ENCODE peak calls at places on chromosomes 1 and 21, in seven cellular contexts. F is WTC11; N is activated T-cell treated with anti-CD3 and anti-CD28 coated beads, Interleukin-2, amount 50 U/mL, for 24 hours; L is AML-193; G is T-helper 1 cell; O is effector memory CD4-positive, alpha-beta T cell; B is smooth muscle cell of the brain vasculature. K is an unnamed sample.

GRCh38 chr1:230502306-230502705 is 76.2 kb upstream of the PGBD5 start:
- DNase-seq in L (no peak), N (no peak), B (no peak), O (no peak), F (no peak), G (no peak), K (no peak)

GRCh38 chr1:212760126-212760823 is 31.3 kb downstream of the NSL1 start:
- DNase-seq in F (peak; percentile 84), O (no peak), G (peak; percentile 21), L (no peak), B (no peak), N (peak; percentile 66), K (peak; percentile 60)

GRCh38 chr21:41560701-41561158 is 52.8 kb upstream of the TMPRSS2 start:
- DNase-seq in L (no peak), B (no peak), N (no peak), G (no peak), F (no peak), O (no peak), K (no peak)

GRCh38 chr1:27000817-27001460 is 7.4 kb downstream of the TRNP1 start:
- DNase-seq in L (no peak), O (no peak), N (no peak), G (no peak), B (no peak), F (no peak), K (no peak)

GRCh38 chr1:3026581-3027511 is 5.6 kb downstream of the ACTRT2 start:
- DNase-seq in B (no peak), N (peak; percentile 15), L (no peak), O (no peak), G (no peak), F (no peak), K (no peak)

GRCh38 chr1:53949023-53949611 is 3.0 kb downstream of the LRRC42 start:
- DNase-seq in L (peak; percentile 52), F (peak; percentile 44), O (no peak), G (no peak), N (no peak), B (no peak), K (peak; percentile 50)

GRCh38 chr1:68093737-68094136 is 43.3 kb upstream of the DIRAS3 start:
- DNase-seq in O (no peak), F (no peak), N (no peak), G (no peak), B (no peak), L (no peak), K (no peak)

GRCh38 chr1:93756656-93757055 is 75.0 kb upstream of the BCAR3 start:
- DNase-seq in N (no peak), L (no peak), F (no peak), B (no peak), O (no peak), G (no peak), K (no peak)

GRCh38 chr1:74681001-74681400 is 7.4 kb upstream of the ERICH3 start:
- DNase-seq in B (no peak), G (no peak), F (no peak), N (no peak), L (no peak), O (no peak), K (no peak)

GRCh38 chr1:168833801-168834224 is 104.8 kb upstream of the DPT start:
- DNase-seq in B (no peak), O (no peak), F (no peak), G (no peak), L (no peak), N (no peak), K (no peak)

GRCh38 chr1:170776777-170777176 is 112.8 kb downstream of the PRRX1 start:
- DNase-seq in G (no peak), O (no peak), N (no peak), L (no peak), F (no peak), B (no peak), K (no peak)

GRCh38 chr1:3483801-3484444 is 29.5 kb downstream of the ARHGEF16 start:
- DNase-seq in B (no peak), L (no peak), O (no peak), F (peak; percentile 88), N (peak; percentile 64), G (peak; percentile 30), K (peak; percentile 72)

GRCh38 chr1:68291763-68292384 is 59.6 kb upstream of the WLS start:
- DNase-seq in N (no peak), B (no peak), F (no peak), O (no peak), L (peak; percentile 23), G (no peak), K (no peak)

GRCh38 chr1:54463259-54464030 is 57.3 kb upstream of the SSBP3 start:
- DNase-seq in N (no peak), B (no peak), F (no peak), L (no peak), O (no peak), G (no peak), K (no peak)

GRCh38 chr1:173295391-173295790 is 88.3 kb upstream of the TNFSF4 start:
- DNase-seq in G (no peak), N (no peak), O (no peak), F (no peak), L (no peak), B (no peak), K (no peak)

GRCh38 chr1:78387872-78388271 is 102.9 kb upstream of the PTGFR start:
- DNase-seq in F (no peak), B (no peak), G (no peak), L (no peak), N (no peak), O (no peak), K (no peak)

K was measured in ecto neural progenitor cell.